ENCODE peak calls at places on chromosomes 7 and 10, in eight cellular contexts. R is neural progenitor cell, U is HepG2, V is colonic mucosa, J is mammary epithelial cell, L is fibroblast of lung, Q is H9, Y is neuronal stem cell. C is an unnamed sample.

GRCh38 chr7:149772236-149772820 is 1.1 kb downstream of the ZNF467 start:
- DNase-seq in R (peak; percentile 65), U (no peak), V (peak; percentile 27), J (no peak), L (no peak), Q (peak; percentile 54), Y (peak; percentile 56), C (no peak)

GRCh38 chr7:129612112-129613015 is 844 bp downstream of the NRF1 start:
- DNase-seq in R (peak; percentile 48), U (no peak), V (peak; percentile 52), J (peak; percentile 22), L (peak; percentile 67), Q (no peak), Y (peak; percentile 30), C (peak; percentile 67)

GRCh38 chr7:158957507-158957900 is 101.1 kb downstream of the DYNC2I1 start:
- DNase-seq in R (no peak), U (no peak), V (peak; percentile 57), J (peak; percentile 12), L (no peak), Q (no peak), Y (no peak), C (no peak)

GRCh38 chr7:841943-842342 is 9.7 kb downstream of the SUN1 start:
- DNase-seq in R (no peak), U (no peak), V (no peak), J (no peak), L (no peak), Q (no peak), Y (no peak), C (no peak)

GRCh38 chr10:126842836-126843235 is 62.4 kb upstream of the DOCK1 start:
- DNase-seq in R (no peak), U (no peak), V (no peak), J (no peak), L (no peak), Q (peak; percentile 80), Y (no peak), C (no peak)

GRCh38 chr10:43209651-43210141 is 57.2 kb downstream of the RASGEF1A start:
- DNase-seq in R (no peak), U (no peak), V (no peak), J (no peak), L (no peak), Q (no peak), Y (no peak), C (no peak)

GRCh38 chr10:64507869-64508609 is 986.8 kb downstream of the REEP3 start:
- DNase-seq in R (no peak), U (no peak), V (no peak), J (no peak), L (no peak), Q (no peak), Y (no peak), C (no peak)

GRCh38 chr7:142654398-142654797 is 94.9 kb upstream of the PRSS1 start:
- DNase-seq in R (no peak), U (no peak), V (no peak), J (no peak), L (no peak), Q (no peak), Y (no peak), C (no peak)

GRCh38 chr7:121329460-121330052 is 756 bp downstream of the WNT16 start:
- DNase-seq in R (peak; percentile 79), U (no peak), V (peak; percentile 34), J (peak; percentile 37), L (no peak), Q (peak; percentile 74), Y (peak; percentile 43), C (peak; percentile 33)

GRCh38 chr7:100152404-100152803 is 3.7 kb downstream of the LAMTOR4 start:
- DNase-seq in R (no peak), U (no peak), V (no peak), J (no peak), L (no peak), Q (no peak), Y (no peak), C (no peak)

GRCh38 chr7:105675873-105676484 is 94.7 kb upstream of the EFCAB10 start:
- DNase-seq in R (no peak), U (no peak), V (no peak), J (no peak), L (no peak), Q (no peak), Y (no peak), C (no peak)

GRCh38 chr10:95333997-95334792 is 43.4 kb upstream of the PDLIM1 start:
- DNase-seq in R (no peak), U (no peak), V (peak; percentile 41), J (peak; percentile 39), L (peak; percentile 91), Q (no peak), Y (no peak), C (peak; percentile 72)

GRCh38 chr10:80660266-80660665 is 122.6 kb downstream of the SH2D4B start:
- DNase-seq in R (no peak), U (no peak), V (no peak), J (no peak), L (no peak), Q (no peak), Y (no peak), C (no peak)

GRCh38 chr7:135185471-135186260 is 15.2 kb upstream of the CYREN start:
- DNase-seq in R (no peak), U (no peak), V (no peak), J (no peak), L (no peak), Q (no peak), Y (no peak), C (no peak)

GRCh38 chr10:72365106-72365505 is 10.4 kb upstream of the DNAJB12 start:
- DNase-seq in R (no peak), U (no peak), V (no peak), J (no peak), L (no peak), Q (no peak), Y (no peak), C (no peak)

GRCh38 chr10:48506147-48506917 is 98.5 kb downstream of the ARHGAP22 start:
- DNase-seq in R (no peak), U (peak; percentile 88), V (peak; percentile 18), J (no peak), L (peak; percentile 54), Q (peak; percentile 31), Y (no peak), C (peak; percentile 25)

GRCh38 chr10:16843252-16843870 is 26.1 kb upstream of the RSU1 start:
- DNase-seq in R (peak; percentile 87), U (peak; percentile 64), V (no peak), J (peak; percentile 61), L (peak; percentile 89), Q (no peak), Y (peak; percentile 42), C (peak; percentile 98)

GRCh38 chr7:36278069-36278766 is 111.4 kb upstream of the ANLN start:
- DNase-seq in R (no peak), U (no peak), V (peak; percentile 14), J (no peak), L (no peak), Q (no peak), Y (no peak), C (no peak)

DNA sequence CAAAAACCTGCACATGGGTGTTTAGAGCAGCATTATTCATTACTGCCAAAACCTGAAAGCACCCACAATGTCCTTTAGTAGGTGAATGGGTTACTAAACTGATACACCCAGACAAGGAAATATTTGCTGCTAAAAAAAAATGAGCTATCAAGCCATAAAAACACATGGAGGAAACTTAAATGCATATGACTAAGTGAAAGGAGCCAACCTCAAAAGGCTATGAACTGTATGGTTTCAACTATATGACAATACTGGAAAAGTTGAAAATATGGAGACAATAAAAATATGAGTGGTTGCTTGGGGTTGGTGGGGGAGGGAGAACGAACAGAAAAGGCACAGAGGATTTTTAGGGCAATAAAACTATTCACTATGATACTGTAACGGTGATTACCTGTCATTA is 291.0 kb downstream of the TNS3 start:
- DNase-seq in R (no peak), U (no peak), V (peak; percentile 14), J (peak; percentile 5), L (no peak), Q (no peak), Y (no peak), C (no peak)
- H3K9ac ChIP-seq in R (no peak overlapping the region), U (no peak overlapping the region), V (no peak overlapping the region), J (peak overlapping the region; percentile 13), L (no peak overlapping the region), Q (no peak overlapping the region), Y (no peak overlapping the region), C (peak overlapping the region; percentile 2)

GRCh38 chr10:30490289-30491000 is 56.5 kb downstream of the MAP3K8 start:
- DNase-seq in R (no peak), U (no peak), V (no peak), J (no peak), L (no peak), Q (no peak), Y (no peak), C (no peak)

GRCh38 chr10:30491832-30492530 is 58.0 kb downstream of the MAP3K8 start:
- DNase-seq in R (no peak), U (no peak), V (no peak), J (no peak), L (no peak), Q (no peak), Y (no peak), C (no peak)

GRCh38 chr10:30491204-30491603 is 57.2 kb downstream of the MAP3K8 start:
- DNase-seq in R (no peak), U (no peak), V (no peak), J (peak; percentile 82), L (peak; percentile 91), Q (no peak), Y (no peak), C (peak; percentile 53)

GRCh38 chr10:30488319-30488718 is 54.3 kb downstream of the MAP3K8 start:
- DNase-seq in R (no peak), U (no peak), V (no peak), J (no peak), L (no peak), Q (no peak), Y (no peak), C (no peak)

GRCh38 chr10:30489291-30489823 is 55.4 kb downstream of the MAP3K8 start:
- DNase-seq in R (peak; percentile 18), U (no peak), V (no peak), J (no peak), L (no peak), Q (no peak), Y (no peak), C (no peak)
- H3K4me1 ChIP-seq in R (peaks cover 7% of the 10 kb centered on the region), U (peaks cover 35% of the 10 kb centered on the region), V (no peaks in the 10 kb centered on the region), J (no peaks in the 10 kb centered on the region), L (peaks cover 5% of the 10 kb centered on the region), Q (no peaks in the 10 kb centered on the region), Y (peaks cover 4% of the 10 kb centered on the region), C (peaks cover 32% of the 10 kb centered on the region)

DNA sequence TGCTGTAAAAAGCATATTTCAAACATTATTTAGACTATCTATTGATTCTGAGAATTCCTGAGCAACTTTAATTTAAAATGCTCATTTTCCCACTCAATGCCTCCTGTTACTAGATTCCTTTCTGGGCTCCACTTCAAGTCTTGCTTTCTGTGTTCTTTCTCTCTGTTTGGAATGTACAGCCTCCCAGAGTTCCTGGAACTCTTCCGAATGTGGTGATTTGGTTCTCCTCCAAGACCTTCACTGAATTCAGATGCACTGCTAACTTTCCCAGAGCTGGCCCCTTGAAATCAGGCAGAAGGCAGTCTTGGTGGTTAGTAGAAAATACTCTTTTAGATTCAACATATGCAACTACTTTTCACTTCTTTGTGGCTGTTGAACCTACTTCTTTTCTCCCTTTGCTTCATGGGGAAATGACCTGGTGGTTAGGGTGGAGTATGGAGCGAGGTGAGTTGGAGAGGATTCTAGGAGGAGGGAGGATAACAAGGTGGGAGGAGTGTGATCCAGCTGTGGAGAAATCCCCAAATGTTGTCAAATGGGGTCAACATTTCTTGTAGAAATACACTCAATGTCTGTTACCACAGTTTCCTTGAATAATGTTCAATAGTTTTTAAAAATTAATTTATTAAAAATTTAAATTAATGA is 27.9 kb upstream of the CCDC7 start:
- DNase-seq in R (no peak), U (no peak), V (no peak), J (no peak), L (peak; percentile 96), Q (no peak), Y (no peak), C (peak; percentile 95)
- H3K9ac ChIP-seq in R (no peak overlapping the region), U (no peak overlapping the region), V (no peak overlapping the region), J (no peak overlapping the region), L (no peak overlapping the region), Q (no peak overlapping the region), Y (no peak overlapping the region), C (peak overlapping the region; percentile 67)

GRCh38 chr7:48113270-48113669 is 24.2 kb downstream of the UPP1 start:
- DNase-seq in R (no peak), U (no peak), V (no peak), J (no peak), L (no peak), Q (no peak), Y (no peak), C (no peak)
- H3K4me1 ChIP-seq in R (no peaks in the 10 kb centered on the region), U (peaks cover 20% of the 10 kb centered on the region), V (no peaks in the 10 kb centered on the region), J (peaks cover 12% of the 10 kb centered on the region), L (peaks cover 2% of the 10 kb centered on the region), Q (no peaks in the 10 kb centered on the region), Y (no peaks in the 10 kb centered on the region), C (no peaks in the 10 kb centered on the region)

C was measured in adipocyte.